ENCODE peak calls at places on chromosomes 12 and 14, in seven cellular contexts. U is iris pigment epithelial cell, M is D721Med, B is Ammon's horn, C is uterus, Y is WTC11, D is T-helper 9 cell. F is an unnamed sample.

GRCh38 chr12:65740873-65741600 is 83.2 kb upstream of the HMGA2 start:
- DNase-seq in B (peak; percentile 55), M (peak; percentile 43), C (peak; percentile 70), U (peak; percentile 89), D (peak; percentile 8), Y (peak; percentile 97), F (peak; percentile 90)

GRCh38 chr14:23242076-23242475 is 4.3 kb downstream of the RNF212B start:
- DNase-seq in M (no peak), D (no peak), C (no peak), B (no peak), Y (no peak), U (no peak), F (no peak)

GRCh38 chr12:9707864-9708808 is 24.8 kb downstream of the CLECL1 start:
- DNase-seq in B (peak; percentile 73), D (peak; percentile 57), U (peak; percentile 60), M (peak; percentile 10), C (peak; percentile 37), Y (peak; percentile 60), F (peak; percentile 35)

GRCh38 chr14:23729720-23730387 is 93.7 kb downstream of the DHRS2 start:
- DNase-seq in U (no peak), B (no peak), C (no peak), M (no peak), D (no peak), Y (no peak), F (no peak)

GRCh38 chr14:105093426-105094192 is 28.4 kb upstream of the GPR132 start:
- DNase-seq in Y (peak; percentile 94), U (peak; percentile 80), B (no peak), M (peak; percentile 89), C (peak; percentile 76), D (peak; percentile 41), F (peak; percentile 80)

GRCh38 chr12:43237238-43237879 is 314.6 kb downstream of the ADAMTS20 start:
- DNase-seq in U (no peak), C (no peak), D (no peak), M (no peak), B (no peak), Y (no peak), F (no peak)

GRCh38 chr14:98136019-98136418 is 1136.0 kb downstream of the BCL11B start:
- DNase-seq in B (no peak), U (no peak), D (no peak), Y (no peak), M (no peak), C (no peak), F (no peak)

GRCh38 chr12:13465641-13466040 is 269.1 kb downstream of the EMP1 start:
- DNase-seq in D (no peak), U (no peak), B (no peak), M (no peak), C (no peak), Y (no peak), F (no peak)

GRCh38 chr14:104531421-104532190 is 48.0 kb upstream of the C14orf180 start:
- DNase-seq in B (no peak), Y (no peak), C (no peak), D (no peak), U (no peak), M (no peak), F (no peak)

GRCh38 chr12:48934312-48934706 is 9.0 kb upstream of the FKBP11 start:
- DNase-seq in C (no peak), B (no peak), M (no peak), U (no peak), D (no peak), Y (no peak), F (no peak)